ENCODE peak calls at places on chromosomes 4 and X, in seven cellular contexts. H is A673, U is lower lobe of right lung, S is HCT116, O is testis, Q is PC-3, N is AG10803. F is an unnamed sample.

GRCh38 chr4:100306018-100306417 is 115.8 kb upstream of the DDIT4L start:
- DNase-seq in Q (peak), S (no peak), H (peak), N (peak), U (no peak), O (no peak), F (peak)

GRCh38 chr4:51998837-51999236 is 21.3 kb downstream of the LRRC66 start:
- DNase-seq in O (no peak), N (no peak), H (no peak), Q (no peak), U (no peak), S (no peak), F (no peak)

GRCh38 chrX:43693602-43694406 is 37.7 kb downstream of the MAOA start:
- DNase-seq in H (no peak), S (no peak), Q (peak), O (no peak), N (no peak), U (peak), F (no peak)

GRCh38 chr4:90536408-90536807 is 409.2 kb downstream of the CCSER1 start:
- DNase-seq in O (no peak), U (no peak), N (no peak), H (no peak), Q (no peak), S (no peak), F (no peak)

GRCh38 chr4:126718161-126718560 is 914.6 kb upstream of the INTU start:
- DNase-seq in U (no peak), Q (no peak), H (no peak), N (no peak), S (no peak), O (no peak), F (no peak)

GRCh38 chrX:22118161-22118830 is 86.2 kb downstream of the PHEX start:
- DNase-seq in O (no peak), N (no peak), S (no peak), H (no peak), Q (peak), U (no peak), F (peak)

GRCh38 chr4:94576163-94576562 is 124.4 kb downstream of the PDLIM5 start:
- DNase-seq in U (no peak), N (no peak), H (no peak), Q (no peak), S (no peak), O (no peak), F (no peak)

GRCh38 chr4:190015538-190016368 is 11.3 kb downstream of the FRG2 start:
- DNase-seq in U (no peak), O (no peak), S (no peak), Q (no peak), N (no peak), H (peak), F (no peak)

GRCh38 chrX:110992611-110993010 is 103.4 kb upstream of the PAK3 start:
- DNase-seq in N (peak), Q (peak), O (peak), H (peak), U (no peak), S (no peak), F (peak)

GRCh38 chrX:110142096-110142495 is 139.2 kb downstream of the TMEM164 start:
- DNase-seq in N (no peak), S (no peak), O (peak), H (no peak), Q (no peak), U (no peak), F (peak)

GRCh38 chr4:157221895-157222763 is 1.6 kb downstream of the GRIA2 start:
- DNase-seq in Q (no peak), O (peak), U (no peak), N (no peak), S (no peak), H (peak), F (peak)

GRCh38 chrX:1661048-1661921 is 46.4 kb downstream of the ASMT start:
- DNase-seq in U (peak), O (peak), S (peak), N (no peak), H (peak), Q (no peak), F (no peak)

GRCh38 chr4:24805036-24805435 is 9.7 kb downstream of the SOD3 start:
- DNase-seq in H (no peak), O (no peak), N (no peak), Q (no peak), S (no peak), U (no peak), F (peak)

GRCh38 chr4:119038465-119038864 is 97.2 kb upstream of the MYOZ2 start:
- DNase-seq in O (no peak), H (no peak), Q (peak), N (peak), U (no peak), S (no peak), F (peak)

GRCh38 chr4:17189322-17189721 is 290.9 kb upstream of the LDB2 start:
- DNase-seq in H (peak), U (no peak), O (peak), Q (no peak), N (peak), S (no peak), F (peak)

GRCh38 chr4:19961092-19961491 is 290.6 kb upstream of the SLIT2 start:
- DNase-seq in Q (no peak), N (peak), S (no peak), H (no peak), O (no peak), U (no peak), F (peak)

GRCh38 chr4:152229782-152230289 is 306.1 kb downstream of the FBXW7 start:
- DNase-seq in S (no peak), Q (no peak), U (no peak), O (no peak), H (peak), N (no peak), F (no peak)

GRCh38 chr4:2867758-2868491 is 24.3 kb downstream of the ADD1 start:
- DNase-seq in Q (no peak), U (no peak), H (peak), O (peak), S (no peak), N (peak), F (no peak)
- H3K4me3 ChIP-seq in Q (no peak), U (peak), H (peak), O (no peak), S (no peak), N (peak), F (no peak)

GRCh38 chrX:72129661-72130060 is 2.1 kb downstream of the RTL5 start:
- DNase-seq in S (no peak), U (no peak), O (no peak), H (no peak), Q (no peak), N (no peak), F (no peak)

GRCh38 chrX:72132456-72132855 is 741 bp upstream of the RTL5 start:
- DNase-seq in N (no peak), S (no peak), H (no peak), O (no peak), U (no peak), Q (no peak), F (no peak)

GRCh38 chrX:72130762-72131231 is 918 bp downstream of the RTL5 start:
- DNase-seq in S (no peak), O (peak), Q (no peak), H (no peak), U (no peak), N (no peak), F (no peak)

GRCh38 chrX:72130156-72130761 is 1.5 kb downstream of the RTL5 start:
- DNase-seq in S (no peak), U (no peak), Q (no peak), H (no peak), N (no peak), O (no peak), F (no peak)

DNA sequence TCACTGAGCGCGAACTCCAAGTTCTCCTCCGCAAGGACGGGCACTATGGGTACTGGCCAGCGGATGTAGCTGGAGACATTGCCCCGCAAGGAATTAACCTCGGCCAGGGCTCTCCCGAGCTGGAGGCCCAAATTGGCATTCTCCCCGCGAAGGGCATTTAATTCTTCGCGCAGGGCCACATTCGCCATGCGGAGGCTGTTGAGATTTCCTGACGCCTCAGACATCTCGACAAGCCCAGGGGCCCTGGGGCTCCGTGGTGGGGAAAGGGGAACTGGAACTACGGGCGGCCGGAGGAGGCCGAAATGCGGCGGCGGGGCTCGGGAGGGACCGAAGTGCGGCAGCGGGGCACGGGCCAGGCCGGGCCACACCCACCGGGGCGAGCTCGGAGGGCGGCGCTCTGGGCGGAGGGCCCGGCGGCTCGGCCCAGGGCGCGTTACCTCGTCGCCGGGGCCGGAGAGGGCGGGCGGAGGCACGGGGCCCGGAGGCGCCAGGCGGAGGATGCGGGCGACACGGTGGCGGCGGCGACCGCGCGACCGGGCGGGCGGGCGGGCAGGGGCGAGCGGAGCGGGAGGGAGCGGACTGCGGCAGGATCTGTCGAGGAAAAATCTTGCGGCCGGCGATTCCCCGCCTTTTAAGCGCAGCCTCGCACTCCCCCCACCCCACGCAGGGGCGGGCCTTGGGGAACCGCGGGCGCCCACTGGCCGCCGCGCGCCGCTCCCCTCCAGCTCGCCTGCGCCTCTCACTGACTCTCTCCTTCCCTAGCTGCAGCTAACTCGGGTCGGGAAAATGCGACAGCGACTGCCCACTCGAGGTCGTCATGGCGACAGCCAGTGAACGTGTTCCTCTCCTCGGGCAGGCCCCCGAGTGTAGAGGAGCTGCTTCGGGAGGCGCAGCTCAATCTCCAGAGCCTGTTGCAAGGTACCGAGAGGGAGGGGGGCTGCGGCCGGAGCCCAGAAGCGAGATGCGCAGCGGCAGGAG is at the start of gene RTL5:
- DNase-seq in Q (peak), U (peak), H (peak), N (peak), S (peak), O (peak), F (peak)
- TF ChIP-seq CTCF in Q (no peak), U (no peak), H (no peak), N (no peak), S (no peak), O (no peak), F (no peak)

GRCh38 chrX:153502131-153502530 is 7.4 kb downstream of the BGN start:
- DNase-seq in Q (no peak), O (no peak), S (no peak), H (no peak), N (no peak), U (no peak), F (no peak)
- H3K4me3 ChIP-seq in Q (no peak), O (no peak), S (no peak), H (no peak), N (no peak), U (no peak), F (no peak)

GRCh38 chr4:13599159-13599558 is 28.4 kb downstream of the BOD1L1 start:
- DNase-seq in Q (no peak), U (no peak), O (no peak), N (no peak), H (peak), S (no peak), F (no peak)
- TF ChIP-seq CTCF in Q (peak), U (no peak), O (no peak), N (peak), H (peak), S (no peak), F (peak)

GRCh38 chr4:83293305-83294046 is 8.9 kb upstream of the COQ2 start:
- DNase-seq in O (no peak), S (no peak), U (no peak), N (no peak), H (no peak), Q (no peak), F (no peak)

GRCh38 chr4:83297548-83298260 is 13.1 kb upstream of the COQ2 start:
- DNase-seq in O (no peak), U (no peak), N (no peak), H (no peak), S (no peak), Q (no peak), F (peak)
- H3K4me3 ChIP-seq in O (no peak), U (no peak), N (no peak), H (no peak), S (no peak), Q (no peak), F (no peak)

GRCh38 chrX:153519569-153520285 is 2.3 kb downstream of the ATP2B3 start:
- DNase-seq in N (no peak), U (no peak), O (no peak), Q (peak), S (no peak), H (no peak), F (peak)

GRCh38 chrX:153517941-153518834 is 746 bp downstream of the ATP2B3 start:
- DNase-seq in S (no peak), O (no peak), H (no peak), Q (no peak), N (no peak), U (no peak), F (no peak)

GRCh38 chrX:153516055-153516454 is 1.4 kb upstream of the ATP2B3 start:
- DNase-seq in H (no peak), S (no peak), Q (no peak), U (no peak), N (no peak), O (no peak), F (no peak)

GRCh38 chrX:153515435-153515834 is 2.0 kb upstream of the ATP2B3 start:
- DNase-seq in H (no peak), Q (no peak), U (no peak), N (no peak), S (no peak), O (no peak), F (no peak)

GRCh38 chrX:153517421-153517820 is at the start of gene ATP2B3:
- DNase-seq in O (no peak), H (no peak), Q (no peak), U (no peak), N (no peak), S (no peak), F (no peak)
- TF ChIP-seq CTCF in O (no peak), H (no peak), Q (no peak), U (no peak), N (no peak), S (no peak), F (no peak)